ENCODE peak calls at places on chromosomes 7 and 10, in eight cellular contexts. D, C, N, I, X, L, O and M are unnamed samples. For H3K4me1 and H3K27me3, the result is how much of the 10 kb centered on the place peaks cover.

GRCh38 chr7:153103219-153103618 is 343.7 kb downstream of the ACTR3B start:
- DNase-seq in D (peak), C (no peak), N (no peak), I (no peak), X (no peak), L (no peak), O (no peak), M (no peak)

GRCh38 chr7:159215053-159215452 is 70.4 kb upstream of the VIPR2 start:
- DNase-seq in D (no peak), C (no peak), N (no peak), I (no peak), X (no peak), L (no peak), O (no peak), M (peak)

GRCh38 chr7:93147358-93147757 is 827 bp downstream of the SAMD9L start:
- DNase-seq in D (peak), C (no peak), N (peak), I (no peak), X (peak), L (peak), O (peak), M (peak)

GRCh38 chr10:10967502-10967901 is 50.2 kb upstream of the CELF2 start:
- DNase-seq in D (no peak), C (no peak), N (no peak), I (no peak), X (no peak), L (no peak), O (no peak), M (no peak)

GRCh38 chr10:3754727-3755439 is 30.1 kb downstream of the KLF6 start:
- DNase-seq in D (no peak), C (peak), N (no peak), I (no peak), X (no peak), L (no peak), O (no peak), M (peak)

GRCh38 chr10:105585753-105586152 is 944.7 kb downstream of the SORCS3 start:
- DNase-seq in D (no peak), C (peak), N (no peak), I (no peak), X (no peak), L (no peak), O (no peak), M (no peak)

GRCh38 chr10:133326745-133327650 is 9.7 kb downstream of the CALY start:
- DNase-seq in D (no peak), C (no peak), N (no peak), I (no peak), X (no peak), L (peak), O (no peak), M (no peak)

GRCh38 chr10:52864459-52865106 is 92.0 kb upstream of the MBL2 start:
- DNase-seq in D (peak), C (peak), N (no peak), I (no peak), X (no peak), L (no peak), O (no peak), M (peak)

GRCh38 chr10:27743736-27744477 is 1.7 kb downstream of the MKX start:
- DNase-seq in D (no peak), C (no peak), N (no peak), I (no peak), X (peak), L (no peak), O (no peak), M (no peak)

GRCh38 chr10:27745380-27745718 is 270 bp downstream of the MKX start:
- DNase-seq in D (no peak), C (no peak), N (no peak), I (no peak), X (peak), L (no peak), O (no peak), M (no peak)

GRCh38 chr10:27745719-27746363 is at the start of gene MKX:
- DNase-seq in D (no peak), C (no peak), N (no peak), I (no peak), X (peak), L (peak), O (peak), M (no peak)

GRCh38 chr10:27742926-27743735 is 2.5 kb downstream of the MKX start:
- DNase-seq in D (peak), C (no peak), N (no peak), I (no peak), X (peak), L (no peak), O (no peak), M (no peak)

GRCh38 chr10:27744478-27745379 is 890 bp downstream of the MKX start:
- DNase-seq in D (peak), C (no peak), N (no peak), I (no peak), X (peak), L (peak), O (peak), M (no peak)
- H3K4me1 ChIP-seq in D (under half), C (under half), N (under half), I (under half), X (under half), L (under half), O (under half), M (under half)

GRCh38 chr10:129371543-129371942 is 95.5 kb upstream of the MGMT start:
- DNase-seq in D (no peak), C (no peak), N (no peak), I (no peak), X (no peak), L (no peak), O (no peak), M (no peak)
- H3K27me3 ChIP-seq in D (under half), C (under half), N (under half), I (under half), X (under half), L (under half), O (under half), M (half or more)

GRCh38 chr7:24907311-24907886 is 72.6 kb downstream of the OSBPL3 start:
- DNase-seq in D (no peak), C (no peak), N (peak), I (no peak), X (no peak), L (peak), O (no peak), M (peak)
- H3K4me1 ChIP-seq in D (under half), C (under half), N (half or more), I (half or more), X (under half), L (half or more), O (half or more), M (half or more)

GRCh38 chr7:128867241-128867640 is 4.6 kb downstream of the ATP6V1F start:
- DNase-seq in D (no peak), C (no peak), N (no peak), I (no peak), X (no peak), L (no peak), O (no peak), M (no peak)
- H3K27me3 ChIP-seq in D (under half), C (under half), N (under half), I (under half), X (under half), L (under half), O (under half), M (under half)

GRCh38 chr10:132242103-132242840 is 55.5 kb downstream of the DPYSL4 start:
- DNase-seq in D (no peak), C (no peak), N (no peak), I (no peak), X (no peak), L (no peak), O (no peak), M (no peak)

GRCh38 chr10:132243141-132243540 is 56.4 kb downstream of the DPYSL4 start:
- DNase-seq in D (no peak), C (no peak), N (no peak), I (no peak), X (no peak), L (no peak), O (no peak), M (no peak)

GRCh38 chr10:132246296-132246695 is 59.5 kb downstream of the DPYSL4 start:
- DNase-seq in D (no peak), C (no peak), N (no peak), I (no peak), X (no peak), L (no peak), O (no peak), M (no peak)

GRCh38 chr10:132243646-132244045 is 56.9 kb downstream of the DPYSL4 start:
- DNase-seq in D (no peak), C (no peak), N (no peak), I (no peak), X (no peak), L (no peak), O (no peak), M (no peak)

DNA sequence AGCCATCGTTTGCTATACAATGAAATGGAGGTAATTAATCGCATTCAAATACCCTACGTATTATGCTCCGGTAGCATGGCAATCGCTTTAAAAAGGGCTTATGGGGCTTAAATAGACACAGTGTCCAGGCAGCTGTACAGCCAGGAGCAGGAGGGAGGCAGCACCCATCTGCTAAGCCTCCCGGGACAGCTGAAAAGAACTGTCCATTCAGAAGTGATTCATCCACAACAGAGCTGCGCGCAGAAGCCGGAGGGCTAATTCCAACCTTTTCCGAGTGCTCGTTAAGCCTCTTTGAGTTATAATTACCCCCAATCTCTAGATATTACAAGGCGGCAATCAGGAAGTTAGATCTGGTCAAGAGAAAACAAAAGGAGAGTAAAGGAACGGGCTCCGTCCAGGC is 58.3 kb downstream of the DPYSL4 start:
- DNase-seq in D (no peak), C (no peak), N (no peak), I (no peak), X (no peak), L (no peak), O (no peak), M (no peak)
- H3K4me1 ChIP-seq in D (under half), C (under half), N (under half), I (under half), X (under half), L (under half), O (under half), M (under half)

DNA sequence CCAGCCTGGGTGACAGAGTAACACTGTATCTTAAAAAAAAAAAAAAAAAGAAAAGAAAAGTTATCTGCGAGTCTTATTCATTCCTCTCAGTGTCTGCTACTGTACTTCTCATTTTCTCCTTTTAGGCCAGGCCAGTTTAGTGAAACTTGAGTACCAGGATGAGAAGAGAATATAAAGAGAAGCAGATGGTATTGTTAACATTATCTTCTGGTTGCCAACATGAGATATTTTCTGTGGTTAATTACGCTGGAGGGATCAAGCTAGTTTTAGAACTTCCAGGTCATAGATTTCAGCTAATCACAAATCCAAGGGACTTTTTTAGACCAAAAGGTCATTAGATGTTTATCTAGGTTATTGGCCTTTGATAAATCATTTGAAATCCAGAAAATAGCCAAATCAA is 252.6 kb upstream of the SMIM30 start:
- DNase-seq in D (no peak), C (no peak), N (no peak), I (no peak), X (no peak), L (no peak), O (no peak), M (no peak)
- H3K27me3 ChIP-seq in D (under half), C (under half), N (under half), I (under half), X (under half), L (under half), O (under half), M (under half)

DNA sequence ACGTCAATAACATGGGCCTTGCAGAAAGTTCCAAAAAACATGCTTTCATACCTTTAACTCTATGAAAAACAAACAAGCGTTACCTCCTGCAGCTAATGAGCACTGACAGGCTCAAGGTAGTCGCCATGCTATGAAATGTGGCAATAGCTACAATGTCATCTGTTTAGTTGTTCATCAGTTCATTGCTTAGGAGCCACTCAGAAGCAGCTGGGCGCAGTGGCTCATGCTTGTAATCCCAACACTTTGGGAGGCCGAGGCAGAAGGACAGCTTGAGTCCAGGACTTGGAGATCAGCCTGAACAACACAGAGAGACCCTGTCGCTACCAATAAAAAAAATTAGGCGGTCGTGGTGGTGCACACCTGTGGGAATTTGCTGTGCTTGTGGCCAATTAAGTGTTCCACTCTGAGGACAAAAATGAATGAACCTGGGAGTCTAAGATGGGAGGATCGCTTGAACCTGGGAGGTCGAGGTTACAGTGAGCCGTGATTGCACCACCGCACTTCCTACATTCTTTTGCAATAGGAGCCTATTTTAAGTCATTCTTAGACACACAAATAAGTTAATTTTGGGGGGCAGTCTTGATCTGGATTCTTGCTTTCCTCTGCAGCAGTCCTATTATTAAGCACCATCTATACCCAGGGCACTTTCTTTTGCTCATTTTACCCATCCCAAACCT is 276.2 kb upstream of the KLF14 start:
- DNase-seq in D (no peak), C (no peak), N (no peak), I (no peak), X (no peak), L (no peak), O (no peak), M (no peak)
- H3K4me1 ChIP-seq in D (under half), C (under half), N (half or more), I (under half), X (half or more), L (half or more), O (half or more), M (half or more)

GRCh38 chr7:1671876-1672451 is 1.9 kb downstream of the ELFN1 start:
- DNase-seq in D (no peak), C (no peak), N (no peak), I (no peak), X (no peak), L (peak), O (no peak), M (no peak)

GRCh38 chr7:1672851-1673486 is 2.9 kb downstream of the ELFN1 start:
- DNase-seq in D (no peak), C (no peak), N (no peak), I (no peak), X (no peak), L (peak), O (no peak), M (no peak)

GRCh38 chr7:1674161-1675035 is 4.3 kb downstream of the ELFN1 start:
- DNase-seq in D (no peak), C (no peak), N (no peak), I (no peak), X (no peak), L (peak), O (no peak), M (no peak)

GRCh38 chr7:1675036-1675671 is 5.1 kb downstream of the ELFN1 start:
- DNase-seq in D (no peak), C (no peak), N (no peak), I (no peak), X (no peak), L (peak), O (no peak), M (no peak)

GRCh38 chr7:1673581-1674102 is 3.6 kb downstream of the ELFN1 start:
- DNase-seq in D (no peak), C (no peak), N (no peak), I (no peak), X (no peak), L (peak), O (no peak), M (no peak)
- H3K27me3 ChIP-seq in D (under half), C (under half), N (under half), I (half or more), X (half or more), L (under half), O (under half), M (half or more)

GRCh38 chr7:14501436-14501835 is 401.1 kb downstream of the DGKB start:
- DNase-seq in D (no peak), C (no peak), N (no peak), I (no peak), X (no peak), L (no peak), O (no peak), M (no peak)

GRCh38 chr7:14495633-14496032 is 406.9 kb downstream of the DGKB start:
- DNase-seq in D (no peak), C (no peak), N (no peak), I (no peak), X (no peak), L (no peak), O (no peak), M (no peak)
- H3K4me1 ChIP-seq in D (under half), C (under half), N (under half), I (under half), X (under half), L (under half), O (under half), M (under half)

GRCh38 chr10:100775866-100776265 is 30.5 kb downstream of the PAX2 start:
- DNase-seq in D (no peak), C (no peak), N (no peak), I (no peak), X (no peak), L (no peak), O (no peak), M (no peak)

GRCh38 chr10:100776671-100777070 is 31.3 kb downstream of the PAX2 start:
- DNase-seq in D (no peak), C (no peak), N (no peak), I (no peak), X (no peak), L (no peak), O (no peak), M (no peak)

GRCh38 chr10:100781145-100781665 is 35.8 kb downstream of the PAX2 start:
- DNase-seq in D (no peak), C (no peak), N (no peak), I (no peak), X (no peak), L (no peak), O (no peak), M (no peak)

GRCh38 chr10:100780324-100780723 is 34.9 kb downstream of the PAX2 start:
- DNase-seq in D (no peak), C (no peak), N (no peak), I (no peak), X (no peak), L (no peak), O (no peak), M (no peak)

DNA sequence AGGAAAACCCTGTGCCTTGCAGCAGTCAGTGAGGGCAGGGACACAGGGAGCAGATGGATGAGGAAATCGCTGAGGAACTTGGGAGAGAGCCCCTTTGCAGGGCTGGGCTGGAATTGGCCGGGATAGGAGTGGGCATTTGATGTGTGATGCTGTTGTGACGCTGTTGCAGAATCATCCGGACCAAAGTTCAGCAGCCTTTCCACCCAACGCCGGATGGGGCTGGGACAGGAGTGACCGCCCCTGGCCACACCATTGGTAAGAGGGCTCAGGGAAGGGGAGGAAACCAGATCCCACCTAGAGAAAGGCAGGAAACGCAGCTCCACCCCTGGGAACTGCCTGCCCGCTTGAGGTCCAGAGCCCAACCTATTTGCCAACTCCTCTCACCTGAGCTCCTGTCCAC is 33.9 kb downstream of the PAX2 start:
- DNase-seq in D (no peak), C (peak), N (no peak), I (no peak), X (no peak), L (no peak), O (no peak), M (no peak)
- H3K27me3 ChIP-seq in D (half or more), C (under half), N (under half), I (under half), X (half or more), L (under half), O (under half), M (half or more)